ENCODE peak calls at places on chromosomes 1 and 21, in six cellular contexts. V is A549; L is CD8-positive, alpha-beta memory T cell; Y is trophoblast cell; T is left lung; A is body of pancreas. W is an unnamed sample. For H3K9me3 and H3K4me1, the result is how much of the 10 kb centered on the place peaks cover.

GRCh38 chr1:109272021-109272799 is 10.7 kb downstream of the PSRC1 start:
- DNase-seq in V (no peak), L (no peak), Y (no peak), T (peak), A (peak), W (no peak)

GRCh38 chr1:8201331-8201861 is 116.5 kb upstream of the SLC45A1 start:
- DNase-seq in V (peak), L (no peak), Y (peak), T (no peak), A (peak), W (no peak)

GRCh38 chr1:206693592-206693991 is 8.9 kb downstream of the MAPKAPK2 start:
- DNase-seq in V (no peak), L (no peak), Y (no peak), T (no peak), A (peak), W (no peak)

GRCh38 chr1:94339229-94339927 is 78.8 kb upstream of the ABCD3 start:
- DNase-seq in V (no peak), L (no peak), Y (no peak), T (no peak), A (no peak), W (no peak)

GRCh38 chr1:46248122-46248920 is 758 bp downstream of the RAD54L start:
- DNase-seq in V (peak), L (no peak), Y (no peak), T (no peak), A (peak), W (no peak)

GRCh38 chr21:36456714-36457399 is 23.1 kb downstream of the CLDN14 start:
- DNase-seq in V (no peak), L (no peak), Y (no peak), T (no peak), A (no peak), W (no peak)

GRCh38 chr1:42947137-42947536 is 11.5 kb downstream of the SLC2A1 start:
- DNase-seq in V (no peak), L (no peak), Y (no peak), T (no peak), A (no peak), W (no peak)

GRCh38 chr1:172818841-172819527 is 160.1 kb downstream of the FASLG start:
- DNase-seq in V (no peak), L (peak), Y (peak), T (no peak), A (no peak), W (no peak)

GRCh38 chr21:27024316-27024715 is 57.4 kb upstream of the ADAMTS5 start:
- DNase-seq in V (no peak), L (no peak), Y (peak), T (no peak), A (no peak), W (no peak)

GRCh38 chr1:155007253-155007828 is 4.7 kb downstream of the ZBTB7B start:
- DNase-seq in V (no peak), L (no peak), Y (no peak), T (peak), A (peak), W (peak)

GRCh38 chr1:16677552-16678423 is 11.0 kb upstream of the RNU1-3 start:
- DNase-seq in V (peak), L (peak), Y (peak), T (peak), A (peak), W (peak)

GRCh38 chr1:208772891-208773290 is 528.7 kb upstream of the PLXNA2 start:
- DNase-seq in V (no peak), L (no peak), Y (no peak), T (no peak), A (no peak), W (no peak)

GRCh38 chr21:10464975-10465374 is 56.4 kb upstream of the TPTE start:
- DNase-seq in V (no peak), L (no peak), Y (no peak), T (no peak), A (no peak), W (no peak)
- H3K9me3 ChIP-seq in V (under half), L (under half), Y (under half), T (under half), A (under half), W (under half)

GRCh38 chr1:32865639-32866038 is 5.1 kb downstream of the FNDC5 start:
- DNase-seq in V (no peak), L (no peak), Y (no peak), T (no peak), A (no peak), W (no peak)

GRCh38 chr1:32868085-32868484 is 2.6 kb downstream of the FNDC5 start:
- DNase-seq in V (no peak), L (no peak), Y (no peak), T (no peak), A (no peak), W (no peak)

GRCh38 chr1:32867151-32867550 is 3.6 kb downstream of the FNDC5 start:
- DNase-seq in V (no peak), L (no peak), Y (no peak), T (no peak), A (no peak), W (no peak)

GRCh38 chr1:32868806-32869455 is 1.8 kb downstream of the FNDC5 start:
- DNase-seq in V (no peak), L (no peak), Y (no peak), T (no peak), A (no peak), W (no peak)

DNA sequence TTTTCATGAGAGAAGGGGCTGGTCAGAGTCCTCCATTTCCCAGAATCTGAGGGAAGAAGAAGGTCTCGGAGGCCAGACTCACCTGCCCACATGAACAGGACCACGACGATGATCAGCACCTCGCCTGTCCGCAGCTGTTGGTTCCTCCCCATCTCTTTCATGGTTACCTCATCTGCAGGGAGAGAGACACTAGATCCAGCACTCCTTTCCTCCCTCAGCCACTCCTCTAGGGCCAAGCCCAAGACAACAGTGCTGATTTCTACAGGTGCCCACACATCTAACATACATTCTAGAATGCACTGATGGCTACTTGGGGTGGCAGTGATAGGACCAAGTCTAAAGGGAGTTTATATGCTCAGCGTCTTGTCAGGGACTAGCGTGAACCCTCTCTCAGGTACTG is 3.0 kb downstream of the FNDC5 start:
- DNase-seq in V (no peak), L (no peak), Y (no peak), T (no peak), A (no peak), W (no peak)
- H3K4me1 ChIP-seq in V (under half), L (under half), Y (under half), T (under half), A (under half), W (under half)

DNA sequence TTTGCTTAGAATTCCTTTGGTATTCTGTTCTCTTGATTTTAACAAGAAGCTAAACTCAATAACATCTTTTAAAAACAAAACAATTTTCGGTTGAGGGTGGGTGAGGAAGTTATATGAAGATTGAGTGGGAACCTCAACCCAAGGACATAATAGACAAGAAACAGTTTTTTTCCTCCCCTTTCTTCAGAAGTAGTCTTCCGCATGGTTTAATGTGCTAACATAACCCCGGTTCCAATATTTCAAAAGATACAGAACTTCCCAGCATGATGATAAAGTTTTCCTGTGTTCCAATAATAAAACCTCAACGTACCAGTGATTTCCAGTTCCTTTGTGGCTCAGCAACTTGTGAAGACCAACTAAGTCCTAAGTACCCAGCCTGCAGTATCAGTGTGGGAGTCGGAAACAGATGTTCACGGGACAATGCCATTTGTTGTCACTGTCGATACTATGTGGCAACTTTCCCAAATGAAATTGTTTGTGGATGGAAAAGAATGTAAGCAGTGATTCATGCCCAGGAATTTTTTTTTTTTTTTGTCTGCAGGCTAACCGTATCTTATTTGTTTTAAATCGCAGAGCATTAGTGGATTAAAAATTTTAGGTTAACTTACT is 48.5 kb downstream of the NR5A2 start:
- DNase-seq in V (peak), L (no peak), Y (peak), T (no peak), A (peak), W (no peak)
- H3K4me3 ChIP-seq in V (peak), L (no peak), Y (no peak), T (no peak), A (no peak), W (peak)

GRCh38 chr1:2983319-2983705 is 38.0 kb upstream of the ACTRT2 start:
- DNase-seq in V (no peak), L (no peak), Y (no peak), T (peak), A (no peak), W (peak)
- H3K9me3 ChIP-seq in V (under half), L (under half), Y (under half), T (under half), A (under half), W (under half)

GRCh38 chr1:40690919-40691537 is 476 bp upstream of the NFYC start:
- DNase-seq in V (no peak), L (no peak), Y (peak), T (no peak), A (no peak), W (no peak)
- H3K4me1 ChIP-seq in V (under half), L (under half), Y (under half), T (under half), A (under half), W (under half)

GRCh38 chr21:44941567-44941966 is 1.7 kb downstream of the SLX9 start:
- DNase-seq in V (no peak), L (no peak), Y (no peak), T (no peak), A (no peak), W (peak)
- H3K4me3 ChIP-seq in V (no peak), L (no peak), Y (peak), T (no peak), A (no peak), W (no peak)

DNA sequence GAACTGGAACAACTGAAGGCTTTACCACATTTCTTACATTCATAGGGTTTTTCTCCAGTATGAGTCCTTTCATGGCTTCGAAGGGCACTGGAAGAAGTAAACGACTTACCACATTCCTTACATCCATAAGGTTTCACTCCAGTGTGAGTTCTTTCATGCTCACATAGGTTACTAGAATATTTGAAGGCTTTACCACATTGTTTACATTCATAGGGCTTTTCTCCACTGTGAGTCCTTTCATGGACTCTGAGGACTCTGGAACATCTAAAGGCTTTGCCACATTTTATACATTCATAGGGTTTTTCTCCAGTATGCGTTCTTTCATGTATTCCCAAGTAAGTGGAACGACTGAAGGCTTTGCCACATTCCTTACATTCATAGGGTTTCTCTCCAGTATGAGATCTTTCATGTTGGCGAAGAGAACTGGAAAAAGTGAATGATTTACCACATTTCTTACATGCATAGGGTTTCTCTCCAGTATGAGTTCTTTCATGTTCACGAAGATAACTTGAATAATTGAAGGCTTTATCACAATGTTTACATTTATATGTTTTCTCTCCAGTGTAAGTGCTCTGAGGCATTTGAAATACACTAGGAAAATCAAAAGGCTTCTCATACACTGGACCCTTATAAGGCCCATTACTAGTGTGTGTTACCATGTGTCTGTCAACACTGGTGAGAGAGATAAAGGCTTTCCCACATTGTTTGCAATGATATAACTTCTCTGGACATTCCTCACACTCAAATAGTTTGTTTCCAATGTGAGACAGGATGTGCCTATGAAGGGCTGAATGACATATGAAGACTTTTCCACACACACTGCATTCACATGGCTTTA is 29.8 kb upstream of the ZNF695 start:
- DNase-seq in V (peak), L (no peak), Y (no peak), T (no peak), A (no peak), W (no peak)
- H3K9me3 ChIP-seq in V (half or more), L (under half), Y (under half), T (half or more), A (under half), W (under half)

GRCh38 chr1:111595807-111596206 is 23.8 kb upstream of the RAP1A start:
- DNase-seq in V (no peak), L (no peak), Y (no peak), T (no peak), A (no peak), W (no peak)
- H3K4me1 ChIP-seq in V (under half), L (half or more), Y (under half), T (half or more), A (under half), W (under half)

W was measured in upper lobe of right lung.